ENCODE peak calls at places on chromosome 4, in four cellular contexts. One of them, this sample, is unnamed.

GRCh38 chr4:163331629-163332360 is 601 bp downstream of the NPY1R start:
- DNase-seq in effector memory CD4-positive, alpha-beta T cell: no peak
- DNase-seq in globus pallidus: no peak
- DNase-seq in CD4-positive, alpha-beta T cell: no peak
- DNase-seq in this sample: no peak

GRCh38 chr4:53534684-53535083 is 56.6 kb downstream of the LNX1 start:
- DNase-seq in effector memory CD4-positive, alpha-beta T cell: no peak
- DNase-seq in CD4-positive, alpha-beta T cell: no peak
- DNase-seq in globus pallidus: no peak
- DNase-seq in this sample: no peak

GRCh38 chr4:87081826-87082225 is 138.6 kb downstream of the KLHL8 start:
- DNase-seq in effector memory CD4-positive, alpha-beta T cell: no peak
- DNase-seq in globus pallidus: no peak
- DNase-seq in CD4-positive, alpha-beta T cell: no peak
- DNase-seq in this sample: no peak

GRCh38 chr4:129455462-129455861 is 359.5 kb downstream of the C4orf33 start:
- DNase-seq in globus pallidus: peak
- DNase-seq in CD4-positive, alpha-beta T cell: no peak
- DNase-seq in effector memory CD4-positive, alpha-beta T cell: no peak
- DNase-seq in this sample: no peak

GRCh38 chr4:22241415-22241814 is 274.5 kb downstream of the ADGRA3 start:
- DNase-seq in globus pallidus: no peak
- DNase-seq in CD4-positive, alpha-beta T cell: no peak
- DNase-seq in effector memory CD4-positive, alpha-beta T cell: no peak
- DNase-seq in this sample: no peak

GRCh38 chr4:25884040-25884788 is 21.4 kb upstream of the SEL1L3 start:
- DNase-seq in CD4-positive, alpha-beta T cell: no peak
- DNase-seq in globus pallidus: no peak
- DNase-seq in effector memory CD4-positive, alpha-beta T cell: no peak
- DNase-seq in this sample: no peak

GRCh38 chr4:26999689-27000088 is 139.0 kb downstream of the STIM2 start:
- DNase-seq in globus pallidus: no peak
- DNase-seq in CD4-positive, alpha-beta T cell: no peak
- DNase-seq in effector memory CD4-positive, alpha-beta T cell: no peak
- DNase-seq in this sample: no peak

GRCh38 chr4:90281956-90282355 is 154.8 kb downstream of the CCSER1 start:
- DNase-seq in effector memory CD4-positive, alpha-beta T cell: no peak
- DNase-seq in globus pallidus: no peak
- DNase-seq in CD4-positive, alpha-beta T cell: no peak
- DNase-seq in this sample: no peak

GRCh38 chr4:37383579-37384229 is 139.2 kb downstream of the NWD2 start:
- DNase-seq in globus pallidus: peak
- DNase-seq in effector memory CD4-positive, alpha-beta T cell: no peak
- DNase-seq in CD4-positive, alpha-beta T cell: no peak
- DNase-seq in this sample: no peak

GRCh38 chr4:132124624-132124974 is 1024.5 kb upstream of the PCDH10 start:
- DNase-seq in CD4-positive, alpha-beta T cell: no peak
- DNase-seq in globus pallidus: no peak
- DNase-seq in effector memory CD4-positive, alpha-beta T cell: no peak
- DNase-seq in this sample: no peak

GRCh38 chr4:107212565-107212964 is 176.5 kb upstream of the DKK2 start:
- DNase-seq in CD4-positive, alpha-beta T cell: no peak
- DNase-seq in effector memory CD4-positive, alpha-beta T cell: no peak
- DNase-seq in globus pallidus: no peak
- DNase-seq in this sample: no peak

GRCh38 chr4:128349921-128350320 is 62.3 kb upstream of the PGRMC2 start:
- DNase-seq in CD4-positive, alpha-beta T cell: no peak
- DNase-seq in effector memory CD4-positive, alpha-beta T cell: no peak
- DNase-seq in globus pallidus: no peak
- DNase-seq in this sample: no peak

GRCh38 chr4:70722199-70722791 is 531 bp downstream of the RUFY3 start:
- DNase-seq in CD4-positive, alpha-beta T cell: peak
- DNase-seq in globus pallidus: peak
- DNase-seq in effector memory CD4-positive, alpha-beta T cell: no peak
- DNase-seq in this sample: no peak

GRCh38 chr4:113700602-113701150 is 60.9 kb downstream of the CAMK2D start:
- DNase-seq in effector memory CD4-positive, alpha-beta T cell: no peak
- DNase-seq in globus pallidus: no peak
- DNase-seq in CD4-positive, alpha-beta T cell: no peak
- DNase-seq in this sample: no peak

GRCh38 chr4:182809417-182810102 is 107.6 kb downstream of the DCTD start:
- DNase-seq in CD4-positive, alpha-beta T cell: no peak
- DNase-seq in effector memory CD4-positive, alpha-beta T cell: no peak
- DNase-seq in globus pallidus: no peak
- DNase-seq in this sample: no peak

GRCh38 chr4:84258905-84259830 is 239.9 kb downstream of the NKX6-1 start:
- DNase-seq in effector memory CD4-positive, alpha-beta T cell: no peak
- DNase-seq in CD4-positive, alpha-beta T cell: no peak
- DNase-seq in globus pallidus: no peak
- DNase-seq in this sample: peak

GRCh38 chr4:140812916-140813315 is 56.7 kb upstream of the TBC1D9 start:
- DNase-seq in globus pallidus: no peak
- DNase-seq in CD4-positive, alpha-beta T cell: no peak
- DNase-seq in effector memory CD4-positive, alpha-beta T cell: no peak
- DNase-seq in this sample: no peak

GRCh38 chr4:128366212-128366611 is 78.6 kb upstream of the PGRMC2 start:
- DNase-seq in CD4-positive, alpha-beta T cell: no peak
- DNase-seq in effector memory CD4-positive, alpha-beta T cell: no peak
- DNase-seq in globus pallidus: no peak
- DNase-seq in this sample: no peak

GRCh38 chr4:56649445-56650258 is 31.4 kb downstream of the HOPX start:
- DNase-seq in CD4-positive, alpha-beta T cell: no peak
- DNase-seq in effector memory CD4-positive, alpha-beta T cell: no peak
- DNase-seq in globus pallidus: no peak
- DNase-seq in this sample: no peak

GRCh38 chr4:127309360-127310095 is 323.2 kb upstream of the INTU start:
- DNase-seq in globus pallidus: no peak
- DNase-seq in CD4-positive, alpha-beta T cell: no peak
- DNase-seq in effector memory CD4-positive, alpha-beta T cell: no peak
- DNase-seq in this sample: no peak

GRCh38 chr4:82638479-82638878 is 76.7 kb upstream of the TMEM150C start:
- DNase-seq in CD4-positive, alpha-beta T cell: no peak
- DNase-seq in effector memory CD4-positive, alpha-beta T cell: no peak
- DNase-seq in globus pallidus: no peak
- DNase-seq in this sample: no peak

GRCh38 chr4:106898621-106899230 is 137.4 kb downstream of the DKK2 start:
- DNase-seq in globus pallidus: no peak
- DNase-seq in CD4-positive, alpha-beta T cell: no peak
- DNase-seq in effector memory CD4-positive, alpha-beta T cell: no peak
- DNase-seq in this sample: no peak

GRCh38 chr4:177214935-177215334 is 94.7 kb upstream of the NEIL3 start:
- DNase-seq in CD4-positive, alpha-beta T cell: no peak
- DNase-seq in globus pallidus: no peak
- DNase-seq in effector memory CD4-positive, alpha-beta T cell: no peak
- DNase-seq in this sample: no peak

GRCh38 chr4:95388911-95389310 is 159.9 kb downstream of the UNC5C start:
- DNase-seq in effector memory CD4-positive, alpha-beta T cell: no peak
- DNase-seq in globus pallidus: no peak
- DNase-seq in CD4-positive, alpha-beta T cell: no peak
- DNase-seq in this sample: no peak

GRCh38 chr4:169810325-169811323 is 52.9 kb upstream of the HPF1 start:
- DNase-seq in effector memory CD4-positive, alpha-beta T cell: no peak
- DNase-seq in CD4-positive, alpha-beta T cell: no peak
- DNase-seq in globus pallidus: peak
- DNase-seq in this sample: peak

GRCh38 chr4:178577933-178578332 is 1135.7 kb upstream of the AGA start:
- DNase-seq in globus pallidus: no peak
- DNase-seq in CD4-positive, alpha-beta T cell: no peak
- DNase-seq in effector memory CD4-positive, alpha-beta T cell: no peak
- DNase-seq in this sample: no peak

GRCh38 chr4:4647041-4647440 is 105.2 kb upstream of the STX18 start:
- DNase-seq in effector memory CD4-positive, alpha-beta T cell: no peak
- DNase-seq in CD4-positive, alpha-beta T cell: no peak
- DNase-seq in globus pallidus: no peak
- DNase-seq in this sample: no peak

GRCh38 chr4:177403746-177404145 is 38.5 kb downstream of the AGA start:
- DNase-seq in CD4-positive, alpha-beta T cell: no peak
- DNase-seq in globus pallidus: no peak
- DNase-seq in effector memory CD4-positive, alpha-beta T cell: no peak
- DNase-seq in this sample: no peak

GRCh38 chr4:100060765-100061416 is 110.8 kb upstream of the H2AZ1 start:
- DNase-seq in CD4-positive, alpha-beta T cell: no peak
- DNase-seq in effector memory CD4-positive, alpha-beta T cell: no peak
- DNase-seq in globus pallidus: no peak
- DNase-seq in this sample: no peak

GRCh38 chr4:14919785-14920184 is 82.5 kb upstream of the CPEB2 start:
- DNase-seq in CD4-positive, alpha-beta T cell: no peak
- DNase-seq in effector memory CD4-positive, alpha-beta T cell: no peak
- DNase-seq in globus pallidus: no peak
- DNase-seq in this sample: no peak

GRCh38 chr4:1683371-1683902 is 676 bp downstream of the FAM53A start:
- DNase-seq in globus pallidus: peak
- DNase-seq in CD4-positive, alpha-beta T cell: no peak
- DNase-seq in effector memory CD4-positive, alpha-beta T cell: peak
- DNase-seq in this sample: no peak